ENCODE peak calls at places on chromosomes 2 and 18, in five cellular contexts. E, N, Q, I and S are unnamed samples.

GRCh38 chr2:196821195-196821594 is 12.0 kb upstream of the C2orf66 start:
- DNase-seq in E (peak; percentile 41), N (no peak), Q (no peak), I (no peak), S (peak; percentile 26)

GRCh38 chr2:185201063-185201462 is 537.5 kb upstream of the FSIP2 start:
- DNase-seq in E (no peak), N (no peak), Q (no peak), I (no peak), S (no peak)

GRCh38 chr18:7035807-7036206 is 81.8 kb downstream of the LAMA1 start:
- DNase-seq in E (no peak), N (no peak), Q (no peak), I (no peak), S (no peak)

GRCh38 chr18:58413667-58414628 is 214.9 kb downstream of the ALPK2 start:
- DNase-seq in E (no peak), N (no peak), Q (peak; percentile 54), I (no peak), S (no peak)

GRCh38 chr18:11860594-11861450 is 9.6 kb downstream of the CHMP1B start:
- DNase-seq in E (no peak), N (no peak), Q (no peak), I (no peak), S (no peak)

GRCh38 chr2:165678882-165679281 is 115.2 kb downstream of the GALNT3 start:
- DNase-seq in E (no peak), N (no peak), Q (no peak), I (no peak), S (no peak)

GRCh38 chr2:95052301-95052700 is 26.8 kb downstream of the MAL start:
- DNase-seq in E (no peak), N (peak; percentile 30), Q (no peak), I (peak; percentile 72), S (no peak)

GRCh38 chr2:181196401-181196800 is 216.0 kb downstream of the UBE2E3 start:
- DNase-seq in E (no peak), N (no peak), Q (no peak), I (no peak), S (no peak)

GRCh38 chr2:43420310-43420903 is 175.4 kb downstream of the THADA start:
- DNase-seq in E (no peak), N (no peak), Q (no peak), I (no peak), S (no peak)

GRCh38 chr2:103788875-103789715 is 1027.3 kb downstream of the TMEM182 start:
- DNase-seq in E (no peak), N (no peak), Q (peak; percentile 81), I (peak; percentile 69), S (peak; percentile 66)

GRCh38 chr2:100819365-100820345 is at the start of gene NPAS2:
- DNase-seq in E (peak; percentile 62), N (peak; percentile 77), Q (peak; percentile 75), I (no peak), S (peak; percentile 43)

GRCh38 chr2:236498369-236498768 is 71.3 kb upstream of the ACKR3 start:
- DNase-seq in E (peak; percentile 1), N (no peak), Q (no peak), I (peak; percentile 53), S (peak; percentile 69)

GRCh38 chr2:38682008-38682575 is 16.2 kb downstream of the GALM start:
- DNase-seq in E (no peak), N (no peak), Q (no peak), I (no peak), S (no peak)

GRCh38 chr2:41908349-41908748 is 139.5 kb upstream of the PKDCC start:
- DNase-seq in E (no peak), N (no peak), Q (no peak), I (no peak), S (no peak)

GRCh38 chr2:165109915-165110314 is 93.9 kb downstream of the SCN3A start:
- DNase-seq in E (no peak), N (no peak), Q (no peak), I (no peak), S (no peak)

GRCh38 chr2:64650722-64651338 is 2.9 kb downstream of the SERTAD2 start:
- DNase-seq in E (no peak), N (no peak), Q (no peak), I (no peak), S (no peak)
- H3K4me3 ChIP-seq in E (no peak overlapping the region), N (no peak overlapping the region), Q (peak overlapping the region; percentile 93), I (no peak overlapping the region), S (no peak overlapping the region)

DNA sequence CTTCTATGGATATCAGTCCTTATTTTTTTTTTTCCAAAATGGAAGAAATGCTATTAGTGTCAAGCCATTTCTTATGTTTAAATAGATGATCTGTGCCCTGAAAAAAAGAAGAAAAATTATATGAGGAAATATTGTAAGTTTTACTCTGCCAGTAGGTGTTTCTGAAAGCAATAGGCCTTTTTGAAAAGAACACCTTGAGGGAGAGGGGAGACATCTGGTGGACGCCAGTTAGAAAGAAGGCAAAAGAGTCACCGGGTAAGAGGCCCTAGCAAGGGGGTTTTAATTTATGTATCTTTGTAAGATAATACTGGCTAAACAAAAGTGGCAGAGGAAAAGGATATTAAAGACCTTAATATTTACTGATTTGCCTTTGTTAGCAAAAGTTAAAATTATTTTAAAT is 56.1 kb downstream of the DYNAP start:
- DNase-seq in E (no peak), N (no peak), Q (peak; percentile 68), I (peak; percentile 29), S (peak; percentile 35)
- TF ChIP-seq CTCF in E (no peak), N (no peak), Q (peak; percentile 81), I (peak; percentile 80), S (peak; percentile 55)

DNA sequence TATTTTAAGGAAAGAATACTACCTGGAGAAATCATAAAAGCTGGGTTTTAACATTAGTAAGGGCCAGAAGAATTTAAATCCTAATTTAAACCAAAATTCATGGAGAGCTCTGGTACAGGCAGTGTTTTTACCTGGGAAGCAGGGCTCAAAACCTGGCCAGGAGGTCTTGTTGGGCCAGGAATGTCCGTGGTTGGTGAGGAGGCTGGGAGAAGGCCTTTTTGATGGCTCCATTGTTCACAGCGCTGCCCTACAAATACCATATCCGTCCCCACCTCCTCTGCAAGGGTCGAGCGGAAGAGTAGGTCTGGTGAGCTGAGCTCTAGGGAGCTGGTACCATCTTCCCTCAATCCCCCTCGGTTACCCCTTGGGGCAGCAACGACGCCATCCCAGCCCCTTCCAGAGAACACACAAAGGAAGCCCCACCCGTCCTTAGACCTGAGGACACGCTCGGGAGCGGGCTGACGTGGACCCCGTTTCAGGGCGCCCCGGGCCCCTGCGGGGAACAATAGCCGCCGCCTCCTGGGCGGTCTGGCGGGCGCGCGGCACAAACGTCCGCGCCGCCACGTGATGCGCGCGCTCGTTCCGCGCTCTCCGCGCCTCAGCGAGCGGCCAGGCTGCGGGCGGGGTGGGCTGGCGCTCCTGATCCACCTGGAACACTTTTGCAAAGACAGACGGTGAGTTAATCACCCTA is 10.7 kb upstream of the HOXD1 start:
- DNase-seq in E (no peak), N (no peak), Q (peak; percentile 73), I (no peak), S (no peak)
- H3K4me3 ChIP-seq in E (peak overlapping the region; percentile 15), N (peak overlapping the region; percentile 22), Q (peak overlapping the region; percentile 47), I (peak overlapping the region; percentile 39), S (peak overlapping the region; percentile 24)

DNA sequence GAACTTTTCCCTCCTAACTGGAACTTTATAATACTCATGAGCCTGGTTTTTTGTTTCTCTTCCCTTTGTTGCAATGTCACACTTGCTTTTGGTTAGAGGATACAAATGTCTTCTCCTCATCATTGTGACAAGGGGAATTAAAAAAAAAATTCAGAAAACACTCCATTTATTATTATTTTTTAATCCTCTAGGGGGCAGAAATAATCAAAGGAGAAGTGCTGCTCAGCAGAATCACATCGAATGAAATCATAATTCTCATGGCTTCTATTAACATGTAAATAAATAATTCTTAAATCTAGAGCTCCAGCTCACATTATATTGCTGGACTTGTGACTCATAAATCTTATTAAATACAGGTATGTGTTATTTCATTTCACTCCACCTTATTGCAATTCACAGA is 273.8 kb downstream of the TRIB2 start:
- DNase-seq in E (no peak), N (no peak), Q (no peak), I (no peak), S (no peak)
- TF ChIP-seq CTCF in E (peak; percentile 16), N (no peak), Q (peak; percentile 47), I (peak; percentile 17), S (no peak)

GRCh38 chr2:133421516-133422324 is 146.5 kb downstream of the NCKAP5 start:
- DNase-seq in E (no peak), N (no peak), Q (peak; percentile 68), I (peak; percentile 56), S (peak; percentile 61)

GRCh38 chr2:133418671-133419070 is 149.6 kb downstream of the NCKAP5 start:
- DNase-seq in E (no peak), N (no peak), Q (no peak), I (no peak), S (no peak)

GRCh38 chr2:133424876-133425275 is 143.4 kb downstream of the NCKAP5 start:
- DNase-seq in E (no peak), N (no peak), Q (no peak), I (peak; percentile 62), S (peak; percentile 72)

GRCh38 chr2:133420748-133421147 is 147.5 kb downstream of the NCKAP5 start:
- DNase-seq in E (no peak), N (no peak), Q (no peak), I (no peak), S (no peak)

GRCh38 chr2:133422946-133423345 is 145.3 kb downstream of the NCKAP5 start:
- DNase-seq in E (peak; percentile 12), N (no peak), Q (peak; percentile 62), I (peak; percentile 70), S (peak; percentile 64)
- H3K4me3 ChIP-seq in E (no peak overlapping the region), N (no peak overlapping the region), Q (no peak overlapping the region), I (no peak overlapping the region), S (no peak overlapping the region)

GRCh38 chr2:179243046-179243445 is 21.6 kb downstream of the SESTD1 start:
- DNase-seq in E (no peak), N (no peak), Q (no peak), I (no peak), S (no peak)

GRCh38 chr2:179239838-179240237 is 24.8 kb downstream of the SESTD1 start:
- DNase-seq in E (no peak), N (no peak), Q (no peak), I (no peak), S (no peak)

GRCh38 chr2:179239194-179239593 is 25.4 kb downstream of the SESTD1 start:
- DNase-seq in E (no peak), N (no peak), Q (no peak), I (peak; percentile 31), S (peak; percentile 79)

GRCh38 chr2:179238027-179238426 is 26.6 kb downstream of the SESTD1 start:
- DNase-seq in E (no peak), N (no peak), Q (no peak), I (no peak), S (no peak)

GRCh38 chr2:179240481-179241451 is 23.9 kb downstream of the SESTD1 start:
- DNase-seq in E (no peak), N (no peak), Q (peak; percentile 73), I (no peak), S (no peak)
- TF ChIP-seq CTCF in E (no peak), N (no peak), Q (peak; percentile 75), I (peak; percentile 29), S (no peak)

DNA sequence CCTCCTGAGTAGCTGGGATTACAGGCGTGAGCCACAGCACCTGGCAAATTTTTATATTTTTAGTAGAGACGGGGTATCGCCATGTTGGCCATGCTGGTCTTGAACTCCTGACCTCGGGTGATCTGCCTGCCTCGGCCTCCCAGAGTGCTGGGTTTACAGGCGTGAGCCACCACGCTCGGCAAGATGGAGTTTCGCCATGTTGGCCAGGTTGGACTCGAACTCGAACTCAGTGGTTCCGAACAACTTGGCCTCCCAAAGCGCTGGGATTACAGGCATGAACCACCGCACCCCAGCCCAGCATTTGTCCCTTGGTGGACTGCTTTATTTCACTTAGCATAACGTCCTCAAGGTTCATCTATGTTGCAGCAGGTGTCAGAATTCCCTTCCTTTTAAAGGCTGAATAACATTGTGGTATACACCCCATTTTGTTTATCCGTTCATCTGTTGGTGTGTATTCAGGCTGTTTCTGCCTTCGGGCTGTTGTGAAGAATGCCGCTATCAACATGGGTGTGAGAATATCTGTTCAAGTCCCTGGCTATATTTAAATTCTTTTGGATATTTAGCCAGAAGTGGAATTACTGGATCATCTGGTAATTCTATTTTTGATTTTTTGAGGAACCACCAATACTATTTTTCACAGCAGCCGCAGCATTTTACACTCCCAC is 1.2 kb upstream of the CENPA start:
- DNase-seq in E (no peak), N (no peak), Q (no peak), I (no peak), S (no peak)
- H3K4me3 ChIP-seq in E (no peak overlapping the region), N (no peak overlapping the region), Q (peak overlapping the region; percentile 83), I (no peak overlapping the region), S (no peak overlapping the region)